ENCODE peak calls at places on chromosomes 6 and 20, in five cellular contexts. N, C, K, B and U are unnamed samples.

GRCh38 chr6:121522265-121522664 is 86.8 kb downstream of the GJA1 start:
- DNase-seq in N (no peak), C (no peak), K (no peak), B (no peak), U (no peak)

GRCh38 chr6:45653117-45653883 is 275.6 kb upstream of the SUPT3H start:
- DNase-seq in N (no peak), C (no peak), K (no peak), B (no peak), U (no peak)

GRCh38 chr20:44600758-44601562 is 18.6 kb downstream of the PKIG start:
- DNase-seq in N (no peak), C (peak; percentile 77), K (no peak), B (peak; percentile 55), U (peak; percentile 69)

GRCh38 chr6:75201901-75202672 is 3.8 kb downstream of the COL12A1 start:
- DNase-seq in N (peak; percentile 39), C (peak; percentile 80), K (peak; percentile 15), B (peak; percentile 44), U (peak; percentile 57)

GRCh38 chr6:130749402-130749801 is 77.8 kb upstream of the SMLR1 start:
- DNase-seq in N (no peak), C (no peak), K (no peak), B (no peak), U (no peak)

GRCh38 chr6:106380407-106380806 is 19.9 kb downstream of the CRYBG1 start:
- DNase-seq in N (no peak), C (no peak), K (no peak), B (no peak), U (no peak)

GRCh38 chr20:31698803-31699718 is 23.6 kb downstream of the BCL2L1 start:
- DNase-seq in N (peak; percentile 91), C (no peak), K (peak; percentile 70), B (no peak), U (no peak)

GRCh38 chr20:53735536-53736050 is 142.0 kb upstream of the ZNF217 start:
- DNase-seq in N (no peak), C (no peak), K (no peak), B (no peak), U (no peak)

GRCh38 chr20:25285091-25285647 is 37.3 kb downstream of the PYGB start:
- DNase-seq in N (no peak), C (peak; percentile 47), K (no peak), B (no peak), U (peak; percentile 25)

GRCh38 chr20:1946762-1947534 is 46.9 kb downstream of the PDYN start:
- DNase-seq in N (no peak), C (peak; percentile 81), K (no peak), B (peak; percentile 30), U (peak; percentile 54)